ENCODE peak calls at places on chromosomes 2 and 18, in five cellular contexts. X is astrocyte of the spinal cord, Z is cardiac muscle cell, F is coronary artery, T is uterus. C is an unnamed sample.

GRCh38 chr2:231037202-231037730 is at the start of gene C2orf72:
- DNase-seq in X (no peak), Z (peak; percentile 60), F (no peak), T (no peak), C (no peak)

GRCh38 chr2:198660491-198660890 is 797.2 kb downstream of the SATB2 start:
- DNase-seq in X (peak; percentile 3), Z (no peak), F (no peak), T (no peak), C (no peak)

GRCh38 chr2:20135631-20136050 is 84.2 kb upstream of the LAPTM4A start:
- DNase-seq in X (peak; percentile 57), Z (peak; percentile 85), F (no peak), T (peak; percentile 37), C (peak; percentile 57)

GRCh38 chr2:132582360-132582759 is 87.6 kb downstream of the LYPD1 start:
- DNase-seq in X (peak; percentile 45), Z (no peak), F (no peak), T (no peak), C (no peak)

GRCh38 chr2:22697054-22697453 is 687.9 kb upstream of the KLHL29 start:
- DNase-seq in X (no peak), Z (no peak), F (no peak), T (no peak), C (no peak)

GRCh38 chr2:73260338-73260984 is 23.8 kb downstream of the FBXO41 start:
- DNase-seq in X (peak; percentile 33), Z (peak; percentile 75), F (no peak), T (no peak), C (no peak)

GRCh38 chr2:217958889-217959235 is 43.9 kb downstream of the TNS1 start:
- DNase-seq in X (no peak), Z (no peak), F (no peak), T (peak; percentile 13), C (no peak)

GRCh38 chr18:63476666-63477065 is at the start of gene SERPINB5:
- DNase-seq in X (no peak), Z (no peak), F (no peak), T (no peak), C (no peak)

GRCh38 chr2:85457877-85458316 is 39.4 kb downstream of the SH2D6 start:
- DNase-seq in X (peak; percentile 35), Z (no peak), F (no peak), T (no peak), C (no peak)

GRCh38 chr2:215917953-215918620 is 95.3 kb downstream of the MREG start:
- DNase-seq in X (peak; percentile 75), Z (peak; percentile 29), F (no peak), T (no peak), C (peak; percentile 59)

GRCh38 chr2:213316001-213316735 is 31.9 kb downstream of the SPAG16 start:
- DNase-seq in X (peak; percentile 86), Z (no peak), F (no peak), T (no peak), C (no peak)

GRCh38 chr2:8118940-8119781 is 562.7 kb upstream of the ID2 start:
- DNase-seq in X (no peak), Z (no peak), F (no peak), T (no peak), C (no peak)

GRCh38 chr18:939167-939566 is 34.5 kb downstream of the ADCYAP1 start:
- DNase-seq in X (peak; percentile 12), Z (no peak), F (no peak), T (no peak), C (no peak)

GRCh38 chr2:22880161-22880560 is 504.8 kb upstream of the KLHL29 start:
- DNase-seq in X (no peak), Z (no peak), F (no peak), T (no peak), C (no peak)

DNA sequence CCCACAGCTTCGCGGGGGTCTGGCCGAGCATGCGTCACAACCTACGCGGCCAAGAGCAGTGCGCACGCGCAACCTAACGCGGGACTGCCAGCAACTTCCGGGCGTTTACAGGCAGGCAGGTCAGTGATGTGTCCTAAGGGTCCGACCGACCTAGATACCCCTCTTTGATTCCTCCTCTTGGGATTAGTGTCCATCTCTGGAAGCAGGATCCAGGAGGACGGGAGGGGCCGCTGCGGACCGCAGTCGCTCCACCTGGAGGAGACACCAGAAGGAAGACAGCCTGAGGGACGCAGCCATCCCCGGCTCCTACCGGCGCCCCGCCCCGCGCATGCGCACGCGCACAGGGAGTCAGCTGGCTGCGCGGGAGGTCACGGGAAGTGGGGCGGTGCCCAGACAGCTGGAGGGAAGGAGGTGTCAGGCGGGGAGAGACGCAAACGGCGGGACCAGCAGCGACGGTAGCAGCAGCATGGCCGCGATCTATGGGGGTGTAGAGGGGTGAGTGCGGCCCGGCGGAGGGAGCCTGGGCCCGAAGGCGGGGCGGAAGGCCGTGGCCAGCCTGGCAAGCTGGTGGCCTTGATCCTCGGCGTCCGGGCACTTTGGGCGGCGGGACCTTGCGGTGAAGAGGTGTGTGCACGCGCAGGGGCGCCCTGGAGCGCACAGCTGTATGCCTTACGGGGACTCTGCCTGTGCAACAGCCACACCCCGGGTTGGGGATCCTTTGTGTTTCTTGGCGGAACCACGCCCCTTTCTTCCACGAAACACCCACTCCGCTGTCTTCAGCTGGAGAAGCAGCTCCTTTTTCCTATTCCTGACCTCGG is at the start of gene NAGK:
- DNase-seq in X (peak; percentile 96), Z (peak; percentile 96), F (peak; percentile 98), T (peak; percentile 95), C (peak; percentile 86)
- TF ChIP-seq CTCF in X (no peak), Z (no peak), F (no peak), T (no peak), C (no peak)

GRCh38 chr2:287471-287885 is 413 bp downstream of the ALKAL2 start:
- DNase-seq in X (peak; percentile 23), Z (peak; percentile 50), F (no peak), T (peak; percentile 45), C (no peak)

GRCh38 chr2:288743-289361 is 961 bp upstream of the ALKAL2 start:
- DNase-seq in X (no peak), Z (no peak), F (no peak), T (peak; percentile 85), C (no peak)

GRCh38 chr2:288002-288742 is at the start of gene ALKAL2:
- DNase-seq in X (no peak), Z (no peak), F (no peak), T (peak; percentile 48), C (no peak)

GRCh38 chr2:289362-290089 is 1.6 kb upstream of the ALKAL2 start:
- DNase-seq in X (peak; percentile 35), Z (peak; percentile 25), F (no peak), T (peak; percentile 57), C (no peak)

GRCh38 chr2:290090-290722 is 2.3 kb upstream of the ALKAL2 start:
- DNase-seq in X (peak; percentile 81), Z (peak; percentile 79), F (peak; percentile 75), T (peak; percentile 81), C (no peak)
- H3K4me3 ChIP-seq in X (peak overlapping the region; percentile 48), Z (peak overlapping the region; percentile 25), F (peak overlapping the region; percentile 74), T (peak overlapping the region; percentile 73), C (no peak overlapping the region)

GRCh38 chr18:8607776-8608682 is 1.2 kb upstream of the RAB12 start:
- DNase-seq in X (no peak), Z (no peak), F (no peak), T (peak; percentile 20), C (peak; percentile 53)
- TF ChIP-seq CTCF in X (no peak), Z (no peak), F (no peak), T (no peak), C (no peak)

GRCh38 chr2:170974304-170974993 is 45.4 kb downstream of the GORASP2 start:
- DNase-seq in X (no peak), Z (no peak), F (no peak), T (no peak), C (no peak)
- H3K4me3 ChIP-seq in X (no peak overlapping the region), Z (no peak overlapping the region), F (peak overlapping the region; percentile 83), T (peak overlapping the region; percentile 71), C (peak overlapping the region; percentile 74)

GRCh38 chr2:10448646-10449480 is 736 bp upstream of the ODC1 start:
- DNase-seq in X (peak; percentile 85), Z (peak; percentile 93), F (peak; percentile 93), T (peak; percentile 87), C (peak; percentile 76)
- TF ChIP-seq CTCF in X (peak; percentile 24), Z (peak; percentile 12), F (no peak), T (peak; percentile 14), C (no peak)

GRCh38 chr2:26528870-26529269 is 50.9 kb upstream of the OTOF start:
- DNase-seq in X (no peak), Z (no peak), F (no peak), T (no peak), C (no peak)

GRCh38 chr2:26528186-26528585 is 50.3 kb upstream of the OTOF start:
- DNase-seq in X (no peak), Z (no peak), F (no peak), T (no peak), C (no peak)

GRCh38 chr2:26527726-26528125 is 49.8 kb upstream of the OTOF start:
- DNase-seq in X (no peak), Z (no peak), F (no peak), T (no peak), C (no peak)

GRCh38 chr2:26526105-26526504 is 48.2 kb upstream of the OTOF start:
- DNase-seq in X (no peak), Z (no peak), F (no peak), T (no peak), C (no peak)

DNA sequence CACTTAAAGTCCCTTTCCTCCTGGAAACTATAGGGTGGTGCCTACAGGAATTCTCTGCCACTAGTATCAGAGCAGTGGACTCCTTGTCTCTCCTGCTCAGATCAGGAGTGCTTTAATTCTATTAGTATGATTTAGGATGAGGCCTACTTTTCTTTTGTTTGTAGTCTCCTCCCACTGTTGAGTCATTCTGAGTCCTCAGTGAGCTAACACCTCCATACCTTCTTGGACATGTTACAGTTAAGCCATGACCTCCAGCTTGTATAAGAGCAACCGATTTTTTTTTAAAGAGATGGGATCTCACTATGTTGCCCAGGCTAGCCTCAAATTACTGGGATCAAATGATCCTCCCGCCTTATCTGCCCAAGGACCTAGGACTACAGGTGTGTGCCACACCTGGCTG is 48.7 kb upstream of the OTOF start:
- DNase-seq in X (no peak), Z (no peak), F (no peak), T (no peak), C (no peak)
- H3K4me3 ChIP-seq in X (no peak overlapping the region), Z (no peak overlapping the region), F (no peak overlapping the region), T (no peak overlapping the region), C (no peak overlapping the region)

GRCh38 chr2:26184555-26185303 is 11.8 kb downstream of the GAREM2 start:
- DNase-seq in X (peak; percentile 51), Z (peak; percentile 80), F (peak; percentile 84), T (peak; percentile 77), C (peak; percentile 37)
- TF ChIP-seq CTCF in X (peak; percentile 46), Z (peak; percentile 52), F (peak; percentile 34), T (peak; percentile 24), C (peak; percentile 72)

C was measured in GM12864.